ENCODE peak calls at places on chromosomes 1 and 21, in seven cellular contexts. B, V, E, Y, R, A and H are unnamed samples.

GRCh38 chr21:46585191-46585953 is 19.5 kb downstream of the S100B start:
- DNase-seq in B (no peak), R (no peak), E (no peak), V (no peak), Y (no peak), A (no peak), H (no peak)

GRCh38 chr1:111660204-111661150 is 40.9 kb downstream of the RAP1A start:
- DNase-seq in A (no peak), B (no peak), E (no peak), Y (no peak), V (no peak), R (no peak), H (no peak)

GRCh38 chr1:44634790-44635189 is 39.5 kb downstream of the TMEM53 start:
- DNase-seq in R (no peak), A (no peak), B (no peak), V (no peak), E (no peak), Y (no peak), H (no peak)

GRCh38 chr1:9646037-9646436 is 5.5 kb upstream of the PIK3CD start:
- DNase-seq in R (no peak), B (no peak), Y (no peak), E (no peak), V (no peak), A (no peak), H (no peak)

GRCh38 chr1:171252482-171252881 is 4.2 kb downstream of the FMO1 start:
- DNase-seq in A (no peak), B (no peak), V (no peak), E (no peak), R (no peak), Y (peak), H (no peak)

GRCh38 chr21:31161157-31161556 is 122.9 kb upstream of the KRTAP19-8 start:
- DNase-seq in R (no peak), B (no peak), V (no peak), E (peak), Y (no peak), A (peak), H (no peak)

GRCh38 chr1:248775496-248775895 is 19.9 kb upstream of the LYPD8 start:
- DNase-seq in B (no peak), A (no peak), R (no peak), V (no peak), Y (no peak), E (no peak), H (no peak)

GRCh38 chr1:236240690-236241089 is 41.1 kb downstream of the ERO1B start:
- DNase-seq in A (no peak), Y (no peak), B (no peak), V (no peak), R (no peak), E (no peak), H (no peak)

GRCh38 chr1:100164226-100164625 is 13.8 kb downstream of the LRRC39 start:
- DNase-seq in E (no peak), R (no peak), B (no peak), A (no peak), Y (no peak), V (no peak), H (no peak)

GRCh38 chr1:97827887-97828286 is 92.9 kb downstream of the DPYD start:
- DNase-seq in E (no peak), B (no peak), R (no peak), V (no peak), A (no peak), Y (no peak), H (no peak)

GRCh38 chr1:157021688-157022087 is 23.9 kb downstream of the ARHGEF11 start:
- DNase-seq in R (no peak), Y (no peak), B (no peak), V (no peak), E (no peak), A (no peak), H (no peak)

GRCh38 chr21:41254090-41254700 is 62.4 kb upstream of the FAM3B start:
- DNase-seq in A (no peak), B (no peak), E (no peak), V (no peak), R (no peak), Y (no peak), H (no peak)

GRCh38 chr1:237736372-237737029 is 154.2 kb downstream of the ZP4 start:
- DNase-seq in V (no peak), R (no peak), B (no peak), E (no peak), Y (no peak), A (no peak), H (peak)

GRCh38 chr21:36719614-36720013 is 20.7 kb downstream of the SIM2 start:
- DNase-seq in B (no peak), V (no peak), E (no peak), Y (no peak), R (no peak), A (no peak), H (no peak)

GRCh38 chr21:44837537-44837936 is 19.7 kb upstream of the SUMO3 start:
- DNase-seq in B (no peak), R (no peak), Y (no peak), A (no peak), V (no peak), E (no peak), H (no peak)

GRCh38 chr1:44305962-44306422 is 49.1 kb downstream of the ERI3 start:
- DNase-seq in E (no peak), V (no peak), A (peak), B (no peak), Y (no peak), R (no peak), H (no peak)

GRCh38 chr1:40646385-40646784 is 19.1 kb downstream of the RIMS3 start:
- DNase-seq in Y (no peak), V (no peak), B (no peak), A (no peak), R (no peak), E (no peak), H (no peak)